ENCODE peak calls at places on chromosomes 12 and 14, in five cellular contexts. W is right lobe of liver; A is HepG2; C is activated naive CD4-positive, alpha-beta T cell treated with anti-CD3 and anti-CD28 coated beads, Interleukin-2, amount 50 U/mL, for 72 hours; G is activated CD8-positive, alpha-beta memory T cell treated with anti-CD3 and anti-CD28 coated beads, Interleukin-2, amount 10 ng/mL, durations not matched to agents 7 days and 5 days. E is an unnamed sample.

GRCh38 chr12:39986674-39987073 is 119.2 kb downstream of the SLC2A13 start:
- ATAC-seq in W (no peak), A (no peak), C (no peak), G (no peak), E (no peak)

GRCh38 chr14:81161088-81161487 is 59.7 kb downstream of the GTF2A1 start:
- ATAC-seq in W (peak; percentile 69), A (peak; percentile 48), C (no peak), G (no peak), E (peak; percentile 20)

GRCh38 chr12:97426485-97427116 is 36.0 kb upstream of the RMST start:
- ATAC-seq in W (no peak), A (no peak), C (no peak), G (no peak), E (no peak)

GRCh38 chr14:54669759-54670630 is 103.1 kb downstream of the SAMD4A start:
- ATAC-seq in W (no peak), A (no peak), C (peak; percentile 64), G (peak; percentile 85), E (no peak)

GRCh38 chr14:91394105-91395081 is 23.2 kb downstream of the CCDC88C start:
- ATAC-seq in W (no peak), A (no peak), C (no peak), G (no peak), E (no peak)

GRCh38 chr14:92503756-92504491 is 9.7 kb upstream of the RIN3 start:
- ATAC-seq in W (peak; percentile 75), A (peak; percentile 89), C (no peak), G (no peak), E (no peak)

GRCh38 chr14:77714926-77715325 is 7.0 kb downstream of the SLIRP start:
- ATAC-seq in W (no peak), A (no peak), C (peak; percentile 63), G (peak; percentile 42), E (no peak)

GRCh38 chr12:14647028-14647750 is 49.2 kb downstream of the GUCY2C start:
- ATAC-seq in W (no peak), A (no peak), C (no peak), G (no peak), E (no peak)

GRCh38 chr12:103840399-103840880 is 594 bp downstream of the NT5DC3 start:
- ATAC-seq in W (no peak), A (no peak), C (peak; percentile 19), G (peak; percentile 4), E (peak; percentile 60)

GRCh38 chr12:69039881-69040280 is 106.9 kb upstream of the CPM start:
- ATAC-seq in W (peak; percentile 34), A (no peak), C (no peak), G (no peak), E (no peak)

GRCh38 chr12:110776410-110776809 is 33.7 kb upstream of the PPP1CC start:
- ATAC-seq in W (no peak), A (no peak), C (peak; percentile 91), G (peak; percentile 75), E (peak; percentile 97)

GRCh38 chr12:88756153-88756552 is 175.9 kb upstream of the KITLG start:
- ATAC-seq in W (no peak), A (no peak), C (no peak), G (no peak), E (peak; percentile 26)

GRCh38 chr12:51632598-51632997 is 41.6 kb downstream of the SCN8A start:
- ATAC-seq in W (no peak), A (no peak), C (no peak), G (no peak), E (no peak)

GRCh38 chr12:2336409-2336829 is 283.6 kb downstream of the CACNA1C start:
- ATAC-seq in W (no peak), A (no peak), C (peak; percentile 83), G (no peak), E (peak; percentile 66)

GRCh38 chr12:112665971-112666370 is 125.6 kb upstream of the RPH3A start:
- ATAC-seq in W (no peak), A (no peak), C (no peak), G (peak; percentile 45), E (no peak)

GRCh38 chr12:32826807-32827412 is 69.7 kb downstream of the PKP2 start:
- ATAC-seq in W (no peak), A (no peak), C (no peak), G (no peak), E (no peak)

GRCh38 chr12:115938794-115939377 is 338.6 kb downstream of the MED13L start:
- ATAC-seq in W (no peak), A (no peak), C (no peak), G (no peak), E (no peak)

GRCh38 chr14:21874946-21875345 is 201.3 kb upstream of the OR4E1 start:
- ATAC-seq in W (no peak), A (no peak), C (peak; percentile 68), G (peak; percentile 49), E (no peak)

GRCh38 chr12:107032266-107032665 is 45.3 kb upstream of the MTERF2 start:
- ATAC-seq in W (no peak), A (no peak), C (no peak), G (no peak), E (no peak)

GRCh38 chr12:101866615-101867373 is 10.6 kb upstream of the DRAM1 start:
- ATAC-seq in W (no peak), A (peak; percentile 87), C (no peak), G (no peak), E (no peak)